ENCODE peak calls at places on chromosomes 12 and 14, in eight cellular contexts. M, Z, F, A, X, K, R and G are unnamed samples.

GRCh38 chr14:75453817-75454434 is 26.1 kb downstream of the JDP2 start:
- ATAC-seq in M (peak; percentile 3), Z (peak; percentile 94), F (no peak), A (no peak), X (no peak), K (peak; percentile 55), R (no peak), G (no peak)

GRCh38 chr14:102155150-102155549 is 15.5 kb downstream of the WDR20 start:
- ATAC-seq in M (peak; percentile 87), Z (peak; percentile 52), F (no peak), A (no peak), X (no peak), K (peak; percentile 61), R (peak; percentile 8), G (no peak)

GRCh38 chr12:75097003-75097402 is 112.6 kb downstream of the KCNC2 start:
- ATAC-seq in M (no peak), Z (no peak), F (no peak), A (no peak), X (no peak), K (no peak), R (no peak), G (no peak)

GRCh38 chr14:95185452-95186392 is 28.4 kb upstream of the DICER1 start:
- ATAC-seq in M (no peak), Z (no peak), F (no peak), A (no peak), X (no peak), K (peak; percentile 87), R (peak; percentile 86), G (peak; percentile 78)

GRCh38 chr12:96578526-96579125 is 89.2 kb downstream of the CFAP54 start:
- ATAC-seq in M (peak; percentile 66), Z (peak; percentile 99), F (peak; percentile 90), A (peak; percentile 82), X (peak; percentile 71), K (peak; percentile 85), R (peak; percentile 76), G (no peak)

GRCh38 chr14:106228541-106229158 is 702.3 kb downstream of the TMEM121 start:
- ATAC-seq in M (no peak), Z (no peak), F (no peak), A (no peak), X (no peak), K (no peak), R (no peak), G (no peak)

GRCh38 chr14:69270795-69271708 is 11.1 kb downstream of the GALNT16 start:
- ATAC-seq in M (peak; percentile 55), Z (no peak), F (no peak), A (no peak), X (peak; percentile 67), K (no peak), R (peak; percentile 47), G (no peak)

GRCh38 chr12:108567974-108568652 is 5.7 kb downstream of the ISCU start:
- ATAC-seq in M (no peak), Z (peak; percentile 6), F (no peak), A (no peak), X (no peak), K (no peak), R (no peak), G (no peak)

GRCh38 chr12:89306827-89307498 is 45.3 kb downstream of the DUSP6 start:
- ATAC-seq in M (peak; percentile 45), Z (no peak), F (no peak), A (no peak), X (no peak), K (no peak), R (peak; percentile 55), G (no peak)

GRCh38 chr12:125518074-125518473 is 452.8 kb downstream of the AACS start:
- ATAC-seq in M (peak; percentile 82), Z (no peak), F (no peak), A (no peak), X (no peak), K (no peak), R (no peak), G (no peak)

GRCh38 chr12:120012067-120012621 is 23.1 kb downstream of the BICDL1 start:
- ATAC-seq in M (peak; percentile 58), Z (peak; percentile 89), F (no peak), A (peak; percentile 82), X (no peak), K (peak; percentile 58), R (no peak), G (no peak)

GRCh38 chr12:1670815-1671268 is 20.0 kb upstream of the ADIPOR2 start:
- ATAC-seq in M (no peak), Z (no peak), F (peak; percentile 50), A (no peak), X (no peak), K (no peak), R (no peak), G (no peak)

GRCh38 chr12:66916189-66916588 is 237.3 kb upstream of the GRIP1 start:
- ATAC-seq in M (no peak), Z (no peak), F (no peak), A (no peak), X (no peak), K (no peak), R (no peak), G (no peak)

GRCh38 chr12:114685869-114686268 is 1.9 kb upstream of the TBX3 start:
- ATAC-seq in M (no peak), Z (no peak), F (no peak), A (no peak), X (no peak), K (no peak), R (no peak), G (no peak)

GRCh38 chr14:32820686-32821085 is 118.0 kb upstream of the NPAS3 start:
- ATAC-seq in M (no peak), Z (no peak), F (no peak), A (no peak), X (no peak), K (no peak), R (no peak), G (no peak)

GRCh38 chr14:96126783-96127271 is 77.8 kb upstream of the BDKRB2 start:
- ATAC-seq in M (no peak), Z (no peak), F (no peak), A (no peak), X (no peak), K (no peak), R (no peak), G (no peak)

GRCh38 chr14:77053046-77053841 is 24.7 kb upstream of the IRF2BPL start:
- ATAC-seq in M (peak; percentile 98), Z (peak; percentile 98), F (peak; percentile 84), A (peak; percentile 55), X (peak; percentile 95), K (peak; percentile 95), R (peak; percentile 81), G (peak; percentile 66)
- TF ChIP-seq POLR2AphosphoS5 in M (no peak), Z (no peak), F (no peak), A (no peak), X (no peak), K (no peak), R (no peak), G (peak; percentile 26)

GRCh38 chr12:103755425-103755824 is 85.6 kb downstream of the NT5DC3 start:
- ATAC-seq in M (no peak), Z (no peak), F (no peak), A (peak; percentile 17), X (no peak), K (no peak), R (no peak), G (no peak)
- TF ChIP-seq POLR2AphosphoS5 in M (no peak), Z (no peak), F (no peak), A (no peak), X (no peak), K (no peak), R (no peak), G (no peak)

GRCh38 chr12:69515394-69515793 is 45.2 kb downstream of the FRS2 start:
- ATAC-seq in M (peak; percentile 75), Z (no peak), F (no peak), A (no peak), X (no peak), K (peak; percentile 28), R (no peak), G (no peak)
- TF ChIP-seq POLR2AphosphoS5 in M (no peak), Z (no peak), F (no peak), A (no peak), X (no peak), K (no peak), R (no peak), G (no peak)

GRCh38 chr12:10595881-10596280 is 17.5 kb downstream of the MAGOHB start:
- ATAC-seq in M (no peak), Z (no peak), F (no peak), A (no peak), X (no peak), K (no peak), R (no peak), G (no peak)
- TF ChIP-seq POLR2AphosphoS5 in M (no peak), Z (no peak), F (no peak), A (no peak), X (no peak), K (no peak), R (no peak), G (no peak)

GRCh38 chr12:103948746-103949406 is 16.8 kb upstream of the TDG start:
- ATAC-seq in M (no peak), Z (no peak), F (peak; percentile 33), A (no peak), X (no peak), K (peak; percentile 35), R (no peak), G (no peak)
- TF ChIP-seq POLR2AphosphoS5 in M (peak; percentile 10), Z (peak; percentile 34), F (peak; percentile 51), A (peak; percentile 34), X (no peak), K (peak; percentile 42), R (no peak), G (no peak)